ENCODE peak calls at places on chromosomes 2 and 18, in four cellular contexts. One of them, this sample, is unnamed.

GRCh38 chr18:21843340-21843739 is 102.7 kb downstream of the MIB1 start:
- DNase-seq in K562: no peak
- DNase-seq in HepG2: no peak
- DNase-seq in H1: no peak
- DNase-seq in this sample: no peak

GRCh38 chr2:20450201-20451108 is 3.6 kb downstream of the RHOB start:
- DNase-seq in K562: no peak
- DNase-seq in HepG2: peak
- DNase-seq in H1: peak
- DNase-seq in this sample: peak

GRCh38 chr2:15734871-15735737 is 143.4 kb downstream of the DDX1 start:
- DNase-seq in K562: no peak
- DNase-seq in HepG2: no peak
- DNase-seq in H1: no peak
- DNase-seq in this sample: no peak

GRCh38 chr2:205175831-205176230 is 506.5 kb upstream of the NRP2 start:
- DNase-seq in K562: no peak
- DNase-seq in HepG2: no peak
- DNase-seq in H1: no peak
- DNase-seq in this sample: no peak

GRCh38 chr18:13222371-13223281 is 4.1 kb downstream of the LDLRAD4 start:
- DNase-seq in K562: no peak
- DNase-seq in HepG2: peak
- DNase-seq in H1: no peak
- DNase-seq in this sample: no peak

GRCh38 chr18:11246466-11246865 is 97.1 kb upstream of the PIEZO2 start:
- DNase-seq in K562: no peak
- DNase-seq in HepG2: no peak
- DNase-seq in H1: no peak
- DNase-seq in this sample: no peak

GRCh38 chr2:113757059-113757657 is 716 bp upstream of the SLC35F5 start:
- DNase-seq in K562: no peak
- DNase-seq in HepG2: peak
- DNase-seq in H1: no peak
- DNase-seq in this sample: peak

GRCh38 chr2:123362671-123363070 is 662.4 kb upstream of the CNTNAP5 start:
- DNase-seq in K562: no peak
- DNase-seq in HepG2: no peak
- DNase-seq in H1: no peak
- DNase-seq in this sample: no peak

GRCh38 chr2:238259085-238260020 is 19.5 kb upstream of the HES6 start:
- DNase-seq in K562: no peak
- DNase-seq in HepG2: peak
- DNase-seq in H1: no peak
- DNase-seq in this sample: no peak

GRCh38 chr2:10303634-10304378 is 1.1 kb downstream of the HPCAL1 start:
- DNase-seq in K562: peak
- DNase-seq in HepG2: peak
- DNase-seq in H1: peak
- DNase-seq in this sample: peak

GRCh38 chr2:31430439-31431165 is 16.1 kb upstream of the XDH start:
- DNase-seq in K562: no peak
- DNase-seq in HepG2: no peak
- DNase-seq in H1: no peak
- DNase-seq in this sample: no peak

GRCh38 chr2:143674055-143674454 is 544.8 kb downstream of the ARHGAP15 start:
- DNase-seq in K562: no peak
- DNase-seq in HepG2: no peak
- DNase-seq in H1: no peak
- DNase-seq in this sample: no peak

GRCh38 chr2:3631161-3631850 is 26.7 kb upstream of the ALLC start:
- DNase-seq in K562: no peak
- DNase-seq in HepG2: no peak
- DNase-seq in H1: peak
- DNase-seq in this sample: no peak

GRCh38 chr2:43898134-43898957 is 59.6 kb downstream of the ABCG8 start:
- DNase-seq in K562: peak
- DNase-seq in HepG2: peak
- DNase-seq in H1: no peak
- DNase-seq in this sample: peak

GRCh38 chr2:105405291-105405690 is 6.4 kb upstream of the FHL2 start:
- DNase-seq in K562: no peak
- DNase-seq in HepG2: no peak
- DNase-seq in H1: no peak
- DNase-seq in this sample: no peak

GRCh38 chr18:76496200-76496890 is 1.3 kb upstream of the ZNF516 start:
- DNase-seq in K562: peak
- DNase-seq in HepG2: peak
- DNase-seq in H1: peak
- DNase-seq in this sample: peak

GRCh38 chr2:69188174-69188900 is 175.4 kb downstream of the ANTXR1 start:
- DNase-seq in K562: no peak
- DNase-seq in HepG2: no peak
- DNase-seq in H1: no peak
- DNase-seq in this sample: no peak

GRCh38 chr2:166074430-166074829 is 53.4 kb downstream of the SCN1A start:
- DNase-seq in K562: no peak
- DNase-seq in HepG2: no peak
- DNase-seq in H1: no peak
- DNase-seq in this sample: no peak

GRCh38 chr2:45264227-45265225 is 255.3 kb upstream of the SIX2 start:
- DNase-seq in K562: no peak
- DNase-seq in HepG2: no peak
- DNase-seq in H1: peak
- DNase-seq in this sample: no peak

GRCh38 chr2:43269706-43270105 is 43.3 kb upstream of the ZFP36L2 start:
- DNase-seq in K562: no peak
- DNase-seq in HepG2: no peak
- DNase-seq in H1: no peak
- DNase-seq in this sample: no peak

GRCh38 chr2:33426666-33427231 is 49.7 kb upstream of the RASGRP3 start:
- DNase-seq in K562: peak
- DNase-seq in HepG2: peak
- DNase-seq in H1: no peak
- DNase-seq in this sample: peak

GRCh38 chr2:54572636-54573531 is 116.8 kb downstream of the SPTBN1 start:
- DNase-seq in K562: peak
- DNase-seq in HepG2: no peak
- DNase-seq in H1: no peak
- DNase-seq in this sample: peak

GRCh38 chr2:27727257-27727656 is 44.3 kb upstream of the MRPL33 start:
- DNase-seq in K562: no peak
- DNase-seq in HepG2: no peak
- DNase-seq in H1: no peak
- DNase-seq in this sample: no peak
- TF ChIP-seq PHF8 in K562: no peak
- TF ChIP-seq PHF8 in HepG2: no peak
- TF ChIP-seq PHF8 in H1: no peak
- TF ChIP-seq PHF8 in this sample: no peak

GRCh38 chr18:42392416-42392815 is 437.4 kb downstream of the PIK3C3 start:
- DNase-seq in K562: no peak
- DNase-seq in HepG2: no peak
- DNase-seq in H1: no peak
- DNase-seq in this sample: no peak
- TF ChIP-seq PHF8 in K562: no peak
- TF ChIP-seq PHF8 in HepG2: no peak
- TF ChIP-seq PHF8 in H1: no peak
- TF ChIP-seq PHF8 in this sample: no peak

DNA sequence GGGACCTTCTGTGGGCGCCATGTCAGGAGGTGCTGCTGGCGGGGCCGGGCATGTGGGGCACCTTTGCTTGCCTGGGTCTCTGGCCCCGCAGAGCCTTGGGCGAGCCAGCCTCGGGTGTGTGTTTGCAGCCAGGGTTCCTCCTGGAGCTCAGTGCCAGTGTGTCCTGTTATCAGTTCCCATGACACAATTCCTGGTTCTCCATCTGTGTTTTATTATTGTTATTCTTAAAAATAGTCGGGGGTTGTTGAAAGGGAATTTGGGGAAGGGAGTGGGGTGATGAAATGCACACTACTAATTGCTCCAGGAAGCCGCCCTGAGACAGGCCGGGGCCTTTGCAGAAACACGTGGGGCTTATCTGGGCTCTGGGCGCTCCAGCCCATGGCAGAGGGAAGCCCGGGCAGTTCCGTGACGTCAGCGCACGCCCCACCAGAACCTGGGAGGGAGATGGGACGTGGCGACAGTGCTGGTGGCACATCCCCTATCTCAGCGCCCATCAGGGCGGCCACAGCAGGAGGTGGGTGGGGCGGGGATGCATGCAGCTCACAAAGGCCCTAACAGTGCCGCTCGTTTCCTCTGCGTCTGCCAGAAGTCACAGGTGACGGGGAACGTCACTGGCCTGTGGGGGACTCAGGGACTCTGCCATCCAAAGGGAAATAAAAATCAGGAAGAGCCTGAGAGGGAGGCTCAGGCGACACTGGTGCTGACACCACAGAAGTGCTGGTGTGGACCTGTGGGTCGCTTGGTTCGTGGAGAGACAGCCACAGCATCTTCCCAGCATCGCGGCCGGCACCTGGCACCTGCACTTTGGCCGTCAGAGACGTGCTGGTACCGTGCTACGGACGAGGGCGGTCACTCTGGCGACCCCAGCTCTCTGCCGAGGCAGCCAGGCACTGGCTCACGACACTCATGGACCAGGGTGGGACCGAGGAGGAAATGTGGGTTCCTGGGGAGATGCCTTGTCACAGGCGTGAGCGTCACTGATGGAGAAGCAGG is 131.0 kb downstream of the NFATC1 start:
- DNase-seq in K562: peak
- DNase-seq in HepG2: no peak
- DNase-seq in H1: no peak
- DNase-seq in this sample: no peak
- TF ChIP-seq PHF8 in K562: no peak
- TF ChIP-seq PHF8 in HepG2: no peak
- TF ChIP-seq PHF8 in H1: no peak
- TF ChIP-seq PHF8 in this sample: no peak

GRCh38 chr2:204018717-204019116 is 82.2 kb downstream of the ICOS start:
- DNase-seq in K562: no peak
- DNase-seq in HepG2: no peak
- DNase-seq in H1: no peak
- DNase-seq in this sample: no peak
- TF ChIP-seq PHF8 in K562: no peak
- TF ChIP-seq PHF8 in HepG2: no peak
- TF ChIP-seq PHF8 in H1: no peak
- TF ChIP-seq PHF8 in this sample: no peak

GRCh38 chr18:47795448-47795843 is 135.0 kb downstream of the SMAD2 start:
- DNase-seq in K562: no peak
- DNase-seq in HepG2: no peak
- DNase-seq in H1: no peak
- DNase-seq in this sample: no peak
- TF ChIP-seq PHF8 in K562: no peak
- TF ChIP-seq PHF8 in HepG2: no peak
- TF ChIP-seq PHF8 in H1: no peak
- TF ChIP-seq PHF8 in this sample: no peak

GRCh38 chr2:145653553-145653952 is 1133.6 kb upstream of the ZEB2 start:
- DNase-seq in K562: no peak
- DNase-seq in HepG2: no peak
- DNase-seq in H1: no peak
- DNase-seq in this sample: no peak
- TF ChIP-seq PHF8 in K562: no peak
- TF ChIP-seq PHF8 in HepG2: no peak
- TF ChIP-seq PHF8 in H1: no peak
- TF ChIP-seq PHF8 in this sample: no peak

GRCh38 chr2:53077413-53077812 is 690.2 kb upstream of the CHAC2 start:
- DNase-seq in K562: no peak
- DNase-seq in HepG2: no peak
- DNase-seq in H1: no peak
- DNase-seq in this sample: no peak

DNA sequence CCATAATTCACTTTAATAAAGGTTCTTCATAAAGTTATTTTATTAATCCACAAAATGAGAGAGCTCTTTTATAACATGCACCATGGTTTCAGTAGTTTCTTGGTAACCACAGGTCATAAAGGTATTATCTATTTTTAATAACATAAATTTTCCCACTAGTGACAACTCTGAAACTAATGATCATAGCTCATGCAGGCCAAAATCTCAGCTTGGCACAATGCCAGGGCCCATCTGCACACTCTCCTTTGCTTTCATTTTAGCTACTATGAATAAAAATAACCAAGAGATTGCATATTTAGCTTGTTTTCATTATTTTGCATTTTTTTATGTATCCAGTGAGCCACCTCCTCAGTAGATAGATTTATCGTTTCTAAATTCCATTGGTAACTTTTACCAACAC is 691.8 kb upstream of the CHAC2 start:
- DNase-seq in K562: no peak
- DNase-seq in HepG2: no peak
- DNase-seq in H1: no peak
- DNase-seq in this sample: no peak
- TF ChIP-seq PHF8 in K562: no peak
- TF ChIP-seq PHF8 in HepG2: no peak
- TF ChIP-seq PHF8 in H1: no peak
- TF ChIP-seq PHF8 in this sample: no peak

DNA sequence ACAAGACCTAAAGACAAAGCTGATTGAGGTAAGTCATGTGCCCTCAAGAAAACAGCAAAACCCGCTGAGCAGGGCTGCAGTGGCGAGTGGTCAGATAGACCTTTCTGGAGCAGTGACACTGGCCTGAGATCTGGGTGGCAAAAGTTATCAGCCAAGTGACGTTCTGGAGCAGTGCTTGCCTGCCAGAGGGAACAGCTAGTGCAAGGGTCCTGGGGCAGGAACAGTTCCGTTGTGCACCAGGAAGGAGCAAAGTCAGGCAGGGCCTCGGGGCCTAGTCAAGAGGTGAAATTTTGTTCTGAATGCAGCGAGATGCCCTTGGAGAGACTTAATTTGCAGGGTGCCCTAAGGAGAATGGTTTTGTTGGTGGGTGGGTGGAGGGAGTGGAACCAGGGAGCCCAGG is 67.0 kb downstream of the SH3BP4 start:
- DNase-seq in K562: no peak
- DNase-seq in HepG2: no peak
- DNase-seq in H1: no peak
- DNase-seq in this sample: no peak
- TF ChIP-seq PHF8 in K562: no peak
- TF ChIP-seq PHF8 in HepG2: no peak
- TF ChIP-seq PHF8 in H1: no peak
- TF ChIP-seq PHF8 in this sample: no peak

GRCh38 chr2:222318712-222319575 is 20.1 kb upstream of the PAX3 start:
- DNase-seq in K562: no peak
- DNase-seq in HepG2: no peak
- DNase-seq in H1: peak
- DNase-seq in this sample: no peak
- TF ChIP-seq PHF8 in K562: no peak
- TF ChIP-seq PHF8 in HepG2: no peak
- TF ChIP-seq PHF8 in H1: no peak
- TF ChIP-seq PHF8 in this sample: no peak

DNA sequence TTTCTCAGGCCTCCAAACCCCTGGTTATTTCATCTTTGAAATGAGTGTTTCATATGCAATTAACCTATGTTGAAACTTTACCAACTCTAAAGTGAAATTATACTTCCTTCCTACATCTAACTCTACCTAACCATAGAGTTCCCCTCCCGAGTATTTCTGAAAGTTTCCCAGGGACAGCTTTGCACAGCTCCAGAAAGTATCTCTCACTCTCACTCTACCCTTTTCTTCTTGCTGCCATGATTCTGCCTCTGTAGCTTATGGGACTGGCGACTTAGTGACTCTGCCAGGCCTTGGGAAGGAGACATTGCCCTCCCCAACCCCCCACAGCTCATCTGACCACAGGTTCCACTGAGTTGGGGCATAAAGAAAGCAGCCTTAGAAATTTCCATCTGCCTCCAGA is 107.9 kb downstream of the B3GNT2 start:
- DNase-seq in K562: no peak
- DNase-seq in HepG2: no peak
- DNase-seq in H1: no peak
- DNase-seq in this sample: no peak
- TF ChIP-seq PHF8 in K562: no peak
- TF ChIP-seq PHF8 in HepG2: no peak
- TF ChIP-seq PHF8 in H1: no peak
- TF ChIP-seq PHF8 in this sample: no peak

This sample was measured in A549.